ENCODE peak calls at places on chromosomes 4 and X, in nine cellular contexts. One of them, this sample, is unnamed.
A peak's percentile ranks its signal among the peaks of the same experiment; 100 is the strongest.

GRCh38 chr4:65021737-65022136 is 612.5 kb upstream of the TECRL start:
- DNase-seq in thoracic aorta: no peak
- DNase-seq in naive thymus-derived CD4-positive, alpha-beta T cell: no peak
- DNase-seq in left ventricle myocardium inferior: no peak
- DNase-seq in AG04450: no peak
- DNase-seq in aorta: no peak
- DNase-seq in fibroblast of lung: no peak
- DNase-seq in lung: no peak
- DNase-seq in SK-N-SH: no peak
- DNase-seq in this sample: no peak

GRCh38 chr4:140367738-140368137 is 5.7 kb upstream of the SCOC start:
- DNase-seq in thoracic aorta: no peak
- DNase-seq in naive thymus-derived CD4-positive, alpha-beta T cell: no peak
- DNase-seq in left ventricle myocardium inferior: no peak
- DNase-seq in AG04450: peak; percentile 8
- DNase-seq in aorta: no peak
- DNase-seq in fibroblast of lung: no peak
- DNase-seq in lung: no peak
- DNase-seq in SK-N-SH: no peak
- DNase-seq in this sample: no peak

GRCh38 chr4:139986621-139987510 is 167.1 kb downstream of the MAML3 start:
- DNase-seq in thoracic aorta: no peak
- DNase-seq in naive thymus-derived CD4-positive, alpha-beta T cell: no peak
- DNase-seq in left ventricle myocardium inferior: no peak
- DNase-seq in AG04450: no peak
- DNase-seq in aorta: no peak
- DNase-seq in fibroblast of lung: peak; percentile 70
- DNase-seq in lung: no peak
- DNase-seq in SK-N-SH: peak; percentile 39
- DNase-seq in this sample: no peak

GRCh38 chrX:36867143-36867542 is 141.0 kb upstream of the FAM47C start:
- DNase-seq in thoracic aorta: no peak
- DNase-seq in naive thymus-derived CD4-positive, alpha-beta T cell: no peak
- DNase-seq in left ventricle myocardium inferior: no peak
- DNase-seq in AG04450: no peak
- DNase-seq in aorta: no peak
- DNase-seq in fibroblast of lung: peak; percentile 34
- DNase-seq in lung: no peak
- DNase-seq in SK-N-SH: peak; percentile 5
- DNase-seq in this sample: peak; percentile 78

GRCh38 chr4:182533948-182534347 is 290.7 kb downstream of the TENM3 start:
- DNase-seq in thoracic aorta: no peak
- DNase-seq in naive thymus-derived CD4-positive, alpha-beta T cell: no peak
- DNase-seq in left ventricle myocardium inferior: no peak
- DNase-seq in AG04450: no peak
- DNase-seq in aorta: no peak
- DNase-seq in fibroblast of lung: peak; percentile 38
- DNase-seq in lung: no peak
- DNase-seq in SK-N-SH: no peak
- DNase-seq in this sample: no peak

GRCh38 chrX:153642313-153642654 is 4.7 kb upstream of the DUSP9 start:
- DNase-seq in thoracic aorta: no peak
- DNase-seq in naive thymus-derived CD4-positive, alpha-beta T cell: no peak
- DNase-seq in left ventricle myocardium inferior: no peak
- DNase-seq in AG04450: no peak
- DNase-seq in aorta: no peak
- DNase-seq in fibroblast of lung: no peak
- DNase-seq in lung: no peak
- DNase-seq in SK-N-SH: peak; percentile 75
- DNase-seq in this sample: no peak

GRCh38 chr4:182425302-182425701 is 182.1 kb downstream of the TENM3 start:
- DNase-seq in thoracic aorta: no peak
- DNase-seq in naive thymus-derived CD4-positive, alpha-beta T cell: no peak
- DNase-seq in left ventricle myocardium inferior: no peak
- DNase-seq in AG04450: no peak
- DNase-seq in aorta: no peak
- DNase-seq in fibroblast of lung: no peak
- DNase-seq in lung: no peak
- DNase-seq in SK-N-SH: peak; percentile 36
- DNase-seq in this sample: no peak

GRCh38 chr4:99640676-99641075 is 17.0 kb downstream of the C4orf54 start:
- DNase-seq in thoracic aorta: no peak
- DNase-seq in naive thymus-derived CD4-positive, alpha-beta T cell: no peak
- DNase-seq in left ventricle myocardium inferior: no peak
- DNase-seq in AG04450: no peak
- DNase-seq in aorta: no peak
- DNase-seq in fibroblast of lung: no peak
- DNase-seq in lung: no peak
- DNase-seq in SK-N-SH: no peak
- DNase-seq in this sample: no peak

GRCh38 chr4:154606728-154607723 is 5.4 kb downstream of the FGG start:
- DNase-seq in thoracic aorta: no peak
- DNase-seq in naive thymus-derived CD4-positive, alpha-beta T cell: no peak
- DNase-seq in left ventricle myocardium inferior: no peak
- DNase-seq in AG04450: no peak
- DNase-seq in aorta: no peak
- DNase-seq in fibroblast of lung: no peak
- DNase-seq in lung: no peak
- DNase-seq in SK-N-SH: no peak
- DNase-seq in this sample: no peak

GRCh38 chr4:185112104-185112503 is 31.0 kb upstream of the SLC25A4 start:
- DNase-seq in thoracic aorta: peak; percentile 45
- DNase-seq in naive thymus-derived CD4-positive, alpha-beta T cell: no peak
- DNase-seq in left ventricle myocardium inferior: no peak
- DNase-seq in AG04450: peak; percentile 75
- DNase-seq in aorta: no peak
- DNase-seq in fibroblast of lung: peak; percentile 97
- DNase-seq in lung: peak; percentile 57
- DNase-seq in SK-N-SH: no peak
- DNase-seq in this sample: no peak

GRCh38 chrX:119682019-119682989 is 10.7 kb downstream of the SEPTIN6 start:
- DNase-seq in thoracic aorta: no peak
- DNase-seq in naive thymus-derived CD4-positive, alpha-beta T cell: peak; percentile 73
- DNase-seq in left ventricle myocardium inferior: no peak
- DNase-seq in AG04450: no peak
- DNase-seq in aorta: no peak
- DNase-seq in fibroblast of lung: no peak
- DNase-seq in lung: no peak
- DNase-seq in SK-N-SH: no peak
- DNase-seq in this sample: no peak

GRCh38 chrX:10099411-10099810 is 57.4 kb upstream of the CLCN4 start:
- DNase-seq in thoracic aorta: no peak
- DNase-seq in naive thymus-derived CD4-positive, alpha-beta T cell: no peak
- DNase-seq in left ventricle myocardium inferior: no peak
- DNase-seq in AG04450: no peak
- DNase-seq in aorta: no peak
- DNase-seq in fibroblast of lung: no peak
- DNase-seq in lung: no peak
- DNase-seq in SK-N-SH: no peak
- DNase-seq in this sample: no peak

GRCh38 chrX:77749695-77750094 is 36.3 kb downstream of the ATRX start:
- DNase-seq in thoracic aorta: no peak
- DNase-seq in naive thymus-derived CD4-positive, alpha-beta T cell: no peak
- DNase-seq in left ventricle myocardium inferior: no peak
- DNase-seq in AG04450: no peak
- DNase-seq in aorta: no peak
- DNase-seq in fibroblast of lung: no peak
- DNase-seq in lung: no peak
- DNase-seq in SK-N-SH: no peak
- DNase-seq in this sample: no peak

GRCh38 chr4:165493359-165493758 is 114.6 kb downstream of the CPE start:
- DNase-seq in thoracic aorta: no peak
- DNase-seq in naive thymus-derived CD4-positive, alpha-beta T cell: peak; percentile 63
- DNase-seq in left ventricle myocardium inferior: peak; percentile 62
- DNase-seq in AG04450: no peak
- DNase-seq in aorta: peak; percentile 58
- DNase-seq in fibroblast of lung: peak; percentile 70
- DNase-seq in lung: peak; percentile 60
- DNase-seq in SK-N-SH: peak; percentile 36
- DNase-seq in this sample: peak; percentile 37

GRCh38 chr4:8352368-8353157 is 83.0 kb downstream of the HTRA3 start:
- DNase-seq in thoracic aorta: no peak
- DNase-seq in naive thymus-derived CD4-positive, alpha-beta T cell: no peak
- DNase-seq in left ventricle myocardium inferior: peak; percentile 31
- DNase-seq in AG04450: no peak
- DNase-seq in aorta: no peak
- DNase-seq in fibroblast of lung: no peak
- DNase-seq in lung: no peak
- DNase-seq in SK-N-SH: no peak
- DNase-seq in this sample: no peak
- H3K27ac ChIP-seq in thoracic aorta: peak overlapping the region; percentile 19
- H3K27ac ChIP-seq in naive thymus-derived CD4-positive, alpha-beta T cell: no peak overlapping the region
- H3K27ac ChIP-seq in left ventricle myocardium inferior: peak overlapping the region; percentile 60
- H3K27ac ChIP-seq in AG04450: no peak overlapping the region
- H3K27ac ChIP-seq in aorta: no peak overlapping the region
- H3K27ac ChIP-seq in fibroblast of lung: no peak overlapping the region
- H3K27ac ChIP-seq in lung: peak overlapping the region; percentile 1
- H3K27ac ChIP-seq in SK-N-SH: no peak overlapping the region
- H3K27ac ChIP-seq in this sample: no peak overlapping the region

DNA sequence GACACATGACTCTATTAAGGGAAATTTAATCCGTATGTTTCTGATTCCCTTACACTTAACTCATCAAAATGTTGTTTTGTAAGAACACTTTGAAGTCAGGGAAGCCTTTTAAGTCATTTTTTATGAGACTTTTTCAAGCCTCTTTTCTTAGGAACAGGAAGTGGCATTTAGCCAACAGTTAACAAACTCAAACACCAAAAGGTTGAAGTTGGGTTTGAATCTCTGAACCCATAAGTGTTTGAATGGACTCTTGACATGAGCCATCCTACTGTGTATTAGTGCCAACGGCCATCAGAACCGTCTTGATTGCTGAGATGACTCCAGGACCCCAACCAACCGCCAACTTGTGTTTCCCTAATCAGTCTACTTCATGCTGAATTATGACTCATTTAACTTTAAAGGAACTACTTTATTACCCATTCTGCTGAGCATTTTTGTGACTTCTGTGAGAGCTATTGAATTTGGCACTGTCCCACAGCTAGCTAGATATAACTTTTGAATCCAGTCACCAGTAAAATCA is 209.0 kb upstream of the FAT1 start:
- DNase-seq in thoracic aorta: no peak
- DNase-seq in naive thymus-derived CD4-positive, alpha-beta T cell: no peak
- DNase-seq in left ventricle myocardium inferior: no peak
- DNase-seq in AG04450: no peak
- DNase-seq in aorta: no peak
- DNase-seq in fibroblast of lung: peak; percentile 88
- DNase-seq in lung: no peak
- DNase-seq in SK-N-SH: no peak
- DNase-seq in this sample: no peak
- H3K4me3 ChIP-seq in thoracic aorta: no peak overlapping the region
- H3K4me3 ChIP-seq in naive thymus-derived CD4-positive, alpha-beta T cell: no peak overlapping the region
- H3K4me3 ChIP-seq in left ventricle myocardium inferior: no peak overlapping the region
- H3K4me3 ChIP-seq in AG04450: no peak overlapping the region
- H3K4me3 ChIP-seq in aorta: no peak overlapping the region
- H3K4me3 ChIP-seq in fibroblast of lung: no peak overlapping the region
- H3K4me3 ChIP-seq in lung: no peak overlapping the region
- H3K4me3 ChIP-seq in SK-N-SH: no peak overlapping the region
- H3K4me3 ChIP-seq in this sample: no peak overlapping the region

DNA sequence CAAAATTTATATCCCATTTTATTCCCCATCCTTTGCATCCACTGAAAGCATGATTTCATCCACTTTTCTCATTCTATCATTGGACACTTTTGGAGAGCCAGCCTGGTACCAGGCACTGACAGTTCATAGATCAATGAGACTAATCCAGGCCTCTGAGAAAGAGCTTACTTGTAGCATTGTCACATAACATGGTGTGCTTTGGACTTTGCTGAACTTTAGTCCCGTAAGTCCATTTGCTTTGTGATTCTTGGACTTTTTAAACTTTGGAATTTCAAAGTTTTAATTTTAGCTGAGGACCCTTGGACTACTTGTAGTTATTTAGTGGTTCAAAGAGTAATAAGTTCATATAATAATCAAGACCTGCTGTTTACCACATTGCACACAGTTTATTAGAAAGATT is 11.5 kb downstream of the LIAS start:
- DNase-seq in thoracic aorta: no peak
- DNase-seq in naive thymus-derived CD4-positive, alpha-beta T cell: no peak
- DNase-seq in left ventricle myocardium inferior: no peak
- DNase-seq in AG04450: no peak
- DNase-seq in aorta: no peak
- DNase-seq in fibroblast of lung: no peak
- DNase-seq in lung: no peak
- DNase-seq in SK-N-SH: no peak
- DNase-seq in this sample: no peak
- H3K27ac ChIP-seq in thoracic aorta: no peak overlapping the region
- H3K27ac ChIP-seq in naive thymus-derived CD4-positive, alpha-beta T cell: no peak overlapping the region
- H3K27ac ChIP-seq in left ventricle myocardium inferior: no peak overlapping the region
- H3K27ac ChIP-seq in AG04450: no peak overlapping the region
- H3K27ac ChIP-seq in aorta: no peak overlapping the region
- H3K27ac ChIP-seq in fibroblast of lung: no peak overlapping the region
- H3K27ac ChIP-seq in lung: no peak overlapping the region
- H3K27ac ChIP-seq in SK-N-SH: no peak overlapping the region
- H3K27ac ChIP-seq in this sample: peak overlapping the region; percentile 37

DNA sequence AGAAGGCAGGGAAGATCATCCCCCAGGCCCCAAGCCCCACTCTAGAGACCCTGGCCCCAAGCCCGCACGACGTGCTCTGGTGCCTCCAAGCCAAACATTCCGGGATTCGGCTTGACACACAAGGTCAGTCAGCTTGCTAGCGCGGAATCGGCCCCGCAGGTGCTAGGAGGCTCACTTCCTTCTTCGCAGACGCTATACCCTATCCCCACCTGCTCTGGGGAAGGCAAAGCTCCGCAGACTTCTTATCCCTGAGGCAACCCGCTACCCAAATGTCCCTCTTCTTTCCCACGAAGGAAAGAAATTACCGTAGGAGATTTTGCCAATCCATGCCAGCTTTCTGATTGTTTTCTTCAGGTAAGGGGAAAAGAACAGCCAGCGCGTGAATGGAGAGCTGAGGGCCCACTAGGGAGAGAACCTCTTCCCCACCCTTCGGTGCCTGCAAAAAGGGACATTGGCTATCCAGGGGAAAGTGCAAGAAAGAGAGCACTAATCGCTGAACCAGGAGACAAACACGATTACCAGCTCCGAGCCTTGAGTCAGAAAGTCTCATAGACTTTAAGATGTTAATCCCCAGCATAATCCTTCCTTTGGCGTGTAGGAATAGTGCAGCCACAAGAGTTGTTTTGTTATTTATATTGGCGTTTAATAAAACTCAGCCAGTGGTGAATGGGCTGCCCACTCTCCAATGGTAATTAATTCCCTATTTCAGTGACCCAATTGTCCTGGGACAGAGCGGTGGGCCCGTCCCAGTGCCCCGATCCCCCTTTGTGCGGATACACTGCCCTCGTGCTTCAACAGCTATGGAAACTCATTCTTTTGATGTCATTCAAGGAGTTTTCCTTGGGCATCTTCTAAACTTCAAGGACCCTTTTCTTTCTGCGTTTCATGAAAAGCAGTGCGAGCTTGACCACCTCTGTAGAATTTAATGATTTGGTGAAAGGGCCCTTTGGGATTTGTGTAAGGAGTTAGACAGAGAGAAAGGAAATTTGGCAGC is 5.4 kb upstream of the NEUROG2 start:
- DNase-seq in thoracic aorta: no peak
- DNase-seq in naive thymus-derived CD4-positive, alpha-beta T cell: no peak
- DNase-seq in left ventricle myocardium inferior: no peak
- DNase-seq in AG04450: no peak
- DNase-seq in aorta: no peak
- DNase-seq in fibroblast of lung: no peak
- DNase-seq in lung: no peak
- DNase-seq in SK-N-SH: no peak
- DNase-seq in this sample: no peak
- H3K4me3 ChIP-seq in thoracic aorta: no peak overlapping the region
- H3K4me3 ChIP-seq in naive thymus-derived CD4-positive, alpha-beta T cell: no peak overlapping the region
- H3K4me3 ChIP-seq in left ventricle myocardium inferior: no peak overlapping the region
- H3K4me3 ChIP-seq in AG04450: no peak overlapping the region
- H3K4me3 ChIP-seq in aorta: no peak overlapping the region
- H3K4me3 ChIP-seq in fibroblast of lung: no peak overlapping the region
- H3K4me3 ChIP-seq in lung: no peak overlapping the region
- H3K4me3 ChIP-seq in SK-N-SH: peak overlapping the region; percentile 6
- H3K4me3 ChIP-seq in this sample: no peak overlapping the region